ENCODE peak calls at places on chromosomes 4 and X, in eight cellular contexts. One of them, this sample, is unnamed.

GRCh38 chrX:106378616-106379015 is 210.5 kb downstream of the PWWP3B start:
- DNase-seq in AG09309: no peak
- DNase-seq in suprapubic skin: no peak
- DNase-seq in cardiac muscle cell: no peak
- DNase-seq in choroid plexus epithelial cell: no peak
- DNase-seq in heart left ventricle: no peak
- DNase-seq in foreskin fibroblast: no peak
- DNase-seq in left lung: no peak
- DNase-seq in this sample: no peak

GRCh38 chrX:9282325-9282724 is 182.5 kb upstream of the TBL1X start:
- DNase-seq in AG09309: no peak
- DNase-seq in suprapubic skin: no peak
- DNase-seq in cardiac muscle cell: no peak
- DNase-seq in choroid plexus epithelial cell: no peak
- DNase-seq in heart left ventricle: no peak
- DNase-seq in foreskin fibroblast: no peak
- DNase-seq in left lung: no peak
- DNase-seq in this sample: no peak

GRCh38 chr4:6492861-6493667 is 20.6 kb upstream of the PPP2R2C start:
- DNase-seq in AG09309: no peak
- DNase-seq in suprapubic skin: no peak
- DNase-seq in cardiac muscle cell: no peak
- DNase-seq in choroid plexus epithelial cell: no peak
- DNase-seq in heart left ventricle: no peak
- DNase-seq in foreskin fibroblast: no peak
- DNase-seq in left lung: no peak
- DNase-seq in this sample: peak

GRCh38 chr4:21697583-21697982 is 251.0 kb downstream of the KCNIP4 start:
- DNase-seq in AG09309: no peak
- DNase-seq in suprapubic skin: no peak
- DNase-seq in cardiac muscle cell: peak
- DNase-seq in choroid plexus epithelial cell: peak
- DNase-seq in heart left ventricle: no peak
- DNase-seq in foreskin fibroblast: no peak
- DNase-seq in left lung: no peak
- DNase-seq in this sample: no peak

GRCh38 chr4:99087887-99088484 is 602 bp downstream of the ADH5 start:
- DNase-seq in AG09309: peak
- DNase-seq in suprapubic skin: peak
- DNase-seq in cardiac muscle cell: peak
- DNase-seq in choroid plexus epithelial cell: peak
- DNase-seq in heart left ventricle: peak
- DNase-seq in foreskin fibroblast: peak
- DNase-seq in left lung: peak
- DNase-seq in this sample: peak

GRCh38 chrX:80138938-80139337 is 124.4 kb downstream of the TBX22 start:
- DNase-seq in AG09309: no peak
- DNase-seq in suprapubic skin: no peak
- DNase-seq in cardiac muscle cell: no peak
- DNase-seq in choroid plexus epithelial cell: no peak
- DNase-seq in heart left ventricle: no peak
- DNase-seq in foreskin fibroblast: no peak
- DNase-seq in left lung: no peak
- DNase-seq in this sample: no peak

GRCh38 chr4:67723949-67724348 is 23.0 kb upstream of the UBA6 start:
- DNase-seq in AG09309: no peak
- DNase-seq in suprapubic skin: no peak
- DNase-seq in cardiac muscle cell: no peak
- DNase-seq in choroid plexus epithelial cell: no peak
- DNase-seq in heart left ventricle: no peak
- DNase-seq in foreskin fibroblast: no peak
- DNase-seq in left lung: no peak
- DNase-seq in this sample: no peak

GRCh38 chr4:185833055-185833598 is 21.1 kb upstream of the SORBS2 start:
- DNase-seq in AG09309: no peak
- DNase-seq in suprapubic skin: no peak
- DNase-seq in cardiac muscle cell: no peak
- DNase-seq in choroid plexus epithelial cell: peak
- DNase-seq in heart left ventricle: no peak
- DNase-seq in foreskin fibroblast: no peak
- DNase-seq in left lung: no peak
- DNase-seq in this sample: no peak

GRCh38 chrX:149630681-149631292 is 805 bp downstream of the TMEM185A start:
- DNase-seq in AG09309: peak
- DNase-seq in suprapubic skin: no peak
- DNase-seq in cardiac muscle cell: no peak
- DNase-seq in choroid plexus epithelial cell: peak
- DNase-seq in heart left ventricle: no peak
- DNase-seq in foreskin fibroblast: peak
- DNase-seq in left lung: no peak
- DNase-seq in this sample: no peak

GRCh38 chr4:3199661-3200422 is 49.1 kb upstream of the MSANTD1 start:
- DNase-seq in AG09309: peak
- DNase-seq in suprapubic skin: peak
- DNase-seq in cardiac muscle cell: no peak
- DNase-seq in choroid plexus epithelial cell: no peak
- DNase-seq in heart left ventricle: no peak
- DNase-seq in foreskin fibroblast: peak
- DNase-seq in left lung: no peak
- DNase-seq in this sample: no peak

GRCh38 chr4:96194993-96195392 is 355.1 kb downstream of the PDHA2 start:
- DNase-seq in AG09309: no peak
- DNase-seq in suprapubic skin: no peak
- DNase-seq in cardiac muscle cell: no peak
- DNase-seq in choroid plexus epithelial cell: no peak
- DNase-seq in heart left ventricle: no peak
- DNase-seq in foreskin fibroblast: no peak
- DNase-seq in left lung: no peak
- DNase-seq in this sample: no peak

GRCh38 chrX:8748855-8749254 is 16.9 kb upstream of the ANOS1 start:
- DNase-seq in AG09309: no peak
- DNase-seq in suprapubic skin: no peak
- DNase-seq in cardiac muscle cell: peak
- DNase-seq in choroid plexus epithelial cell: peak
- DNase-seq in heart left ventricle: no peak
- DNase-seq in foreskin fibroblast: no peak
- DNase-seq in left lung: no peak
- DNase-seq in this sample: no peak

GRCh38 chrX:120819126-120819525 is 56.5 kb downstream of the CT47B1 start:
- DNase-seq in AG09309: no peak
- DNase-seq in suprapubic skin: no peak
- DNase-seq in cardiac muscle cell: no peak
- DNase-seq in choroid plexus epithelial cell: no peak
- DNase-seq in heart left ventricle: no peak
- DNase-seq in foreskin fibroblast: no peak
- DNase-seq in left lung: no peak
- DNase-seq in this sample: no peak

GRCh38 chr4:69714086-69714485 is 46.3 kb downstream of the SULT1B1 start:
- DNase-seq in AG09309: no peak
- DNase-seq in suprapubic skin: no peak
- DNase-seq in cardiac muscle cell: no peak
- DNase-seq in choroid plexus epithelial cell: no peak
- DNase-seq in heart left ventricle: no peak
- DNase-seq in foreskin fibroblast: no peak
- DNase-seq in left lung: no peak
- DNase-seq in this sample: no peak

GRCh38 chrX:39361736-39362135 is 560.5 kb downstream of the MID1IP1 start:
- DNase-seq in AG09309: no peak
- DNase-seq in suprapubic skin: no peak
- DNase-seq in cardiac muscle cell: no peak
- DNase-seq in choroid plexus epithelial cell: no peak
- DNase-seq in heart left ventricle: no peak
- DNase-seq in foreskin fibroblast: no peak
- DNase-seq in left lung: no peak
- DNase-seq in this sample: no peak

GRCh38 chr4:28822163-28822562 is 1898.0 kb upstream of the PCDH7 start:
- DNase-seq in AG09309: no peak
- DNase-seq in suprapubic skin: no peak
- DNase-seq in cardiac muscle cell: no peak
- DNase-seq in choroid plexus epithelial cell: no peak
- DNase-seq in heart left ventricle: no peak
- DNase-seq in foreskin fibroblast: no peak
- DNase-seq in left lung: no peak
- DNase-seq in this sample: no peak

GRCh38 chr4:88104902-88105610 is 53.4 kb downstream of the ABCG2 start:
- DNase-seq in AG09309: peak
- DNase-seq in suprapubic skin: no peak
- DNase-seq in cardiac muscle cell: no peak
- DNase-seq in choroid plexus epithelial cell: peak
- DNase-seq in heart left ventricle: no peak
- DNase-seq in foreskin fibroblast: peak
- DNase-seq in left lung: no peak
- DNase-seq in this sample: no peak

GRCh38 chrX:74179071-74179470 is 124.9 kb upstream of the ZCCHC13 start:
- DNase-seq in AG09309: peak
- DNase-seq in suprapubic skin: no peak
- DNase-seq in cardiac muscle cell: no peak
- DNase-seq in choroid plexus epithelial cell: peak
- DNase-seq in heart left ventricle: no peak
- DNase-seq in foreskin fibroblast: peak
- DNase-seq in left lung: no peak
- DNase-seq in this sample: no peak

GRCh38 chr4:132001542-132001941 is 1147.6 kb upstream of the PCDH10 start:
- DNase-seq in AG09309: no peak
- DNase-seq in suprapubic skin: no peak
- DNase-seq in cardiac muscle cell: no peak
- DNase-seq in choroid plexus epithelial cell: peak
- DNase-seq in heart left ventricle: no peak
- DNase-seq in foreskin fibroblast: peak
- DNase-seq in left lung: no peak
- DNase-seq in this sample: no peak

GRCh38 chr4:37970702-37971101 is 10.5 kb downstream of the PTTG2 start:
- DNase-seq in AG09309: no peak
- DNase-seq in suprapubic skin: peak
- DNase-seq in cardiac muscle cell: peak
- DNase-seq in choroid plexus epithelial cell: peak
- DNase-seq in heart left ventricle: peak
- DNase-seq in foreskin fibroblast: peak
- DNase-seq in left lung: peak
- DNase-seq in this sample: peak

GRCh38 chrX:34562006-34562405 is 95.1 kb downstream of the TMEM47 start:
- DNase-seq in AG09309: no peak
- DNase-seq in suprapubic skin: no peak
- DNase-seq in cardiac muscle cell: no peak
- DNase-seq in choroid plexus epithelial cell: no peak
- DNase-seq in heart left ventricle: no peak
- DNase-seq in foreskin fibroblast: no peak
- DNase-seq in left lung: no peak
- DNase-seq in this sample: no peak

GRCh38 chr4:132642196-132642817 is 506.8 kb upstream of the PCDH10 start:
- DNase-seq in AG09309: no peak
- DNase-seq in suprapubic skin: no peak
- DNase-seq in cardiac muscle cell: peak
- DNase-seq in choroid plexus epithelial cell: peak
- DNase-seq in heart left ventricle: no peak
- DNase-seq in foreskin fibroblast: no peak
- DNase-seq in left lung: no peak
- DNase-seq in this sample: no peak

GRCh38 chr4:155604718-155605601 is 61.7 kb upstream of the GUCY1A1 start:
- DNase-seq in AG09309: peak
- DNase-seq in suprapubic skin: peak
- DNase-seq in cardiac muscle cell: no peak
- DNase-seq in choroid plexus epithelial cell: peak
- DNase-seq in heart left ventricle: no peak
- DNase-seq in foreskin fibroblast: peak
- DNase-seq in left lung: peak
- DNase-seq in this sample: no peak

GRCh38 chr4:32142075-32142474 is 1421.9 kb downstream of the PCDH7 start:
- DNase-seq in AG09309: no peak
- DNase-seq in suprapubic skin: no peak
- DNase-seq in cardiac muscle cell: no peak
- DNase-seq in choroid plexus epithelial cell: no peak
- DNase-seq in heart left ventricle: no peak
- DNase-seq in foreskin fibroblast: no peak
- DNase-seq in left lung: no peak
- DNase-seq in this sample: no peak

GRCh38 chr4:82268050-82268825 is 105.6 kb downstream of the HNRNPD start:
- DNase-seq in AG09309: peak
- DNase-seq in suprapubic skin: no peak
- DNase-seq in cardiac muscle cell: peak
- DNase-seq in choroid plexus epithelial cell: peak
- DNase-seq in heart left ventricle: peak
- DNase-seq in foreskin fibroblast: peak
- DNase-seq in left lung: peak
- DNase-seq in this sample: no peak
- TF ChIP-seq CTCF in AG09309: peak
- TF ChIP-seq CTCF in suprapubic skin: peak
- TF ChIP-seq CTCF in cardiac muscle cell: peak
- TF ChIP-seq CTCF in choroid plexus epithelial cell: peak
- TF ChIP-seq CTCF in heart left ventricle: peak
- TF ChIP-seq CTCF in foreskin fibroblast: peak
- TF ChIP-seq CTCF in left lung: peak
- TF ChIP-seq CTCF in this sample: peak

GRCh38 chr4:81565137-81565870 is 93.6 kb upstream of the RASGEF1B start:
- DNase-seq in AG09309: no peak
- DNase-seq in suprapubic skin: peak
- DNase-seq in cardiac muscle cell: peak
- DNase-seq in choroid plexus epithelial cell: peak
- DNase-seq in heart left ventricle: peak
- DNase-seq in foreskin fibroblast: peak
- DNase-seq in left lung: peak
- DNase-seq in this sample: peak
- H3K4me3 ChIP-seq in AG09309: no peak
- H3K4me3 ChIP-seq in suprapubic skin: peak
- H3K4me3 ChIP-seq in cardiac muscle cell: no peak
- H3K4me3 ChIP-seq in choroid plexus epithelial cell: peak
- H3K4me3 ChIP-seq in heart left ventricle: peak
- H3K4me3 ChIP-seq in foreskin fibroblast: no peak
- H3K4me3 ChIP-seq in left lung: no peak
- H3K4me3 ChIP-seq in this sample: no peak

GRCh38 chr4:126583509-126583908 is 1049.2 kb upstream of the INTU start:
- DNase-seq in AG09309: no peak
- DNase-seq in suprapubic skin: no peak
- DNase-seq in cardiac muscle cell: peak
- DNase-seq in choroid plexus epithelial cell: peak
- DNase-seq in heart left ventricle: no peak
- DNase-seq in foreskin fibroblast: peak
- DNase-seq in left lung: no peak
- DNase-seq in this sample: no peak

DNA sequence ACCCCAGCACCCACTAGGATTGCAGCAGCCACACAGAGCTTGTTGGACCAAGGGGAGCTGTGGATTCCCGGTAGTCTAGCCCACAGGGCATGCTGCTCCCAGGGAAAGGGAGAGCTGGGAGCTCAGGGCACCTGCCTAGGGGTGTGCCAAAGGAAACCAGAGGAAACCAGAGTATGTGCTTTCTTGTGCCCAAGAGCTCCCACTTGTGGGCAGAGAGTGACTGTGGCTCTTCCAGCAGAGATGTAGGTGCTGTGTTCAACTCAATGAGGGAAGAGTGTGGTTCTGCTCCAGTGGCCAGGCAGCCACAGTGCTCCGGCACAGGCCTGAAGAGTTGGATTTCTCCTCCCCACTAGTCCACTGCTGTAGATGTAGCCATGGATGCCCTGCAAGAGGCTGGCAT is 1050.0 kb upstream of the INTU start:
- DNase-seq in AG09309: no peak
- DNase-seq in suprapubic skin: no peak
- DNase-seq in cardiac muscle cell: no peak
- DNase-seq in choroid plexus epithelial cell: peak
- DNase-seq in heart left ventricle: no peak
- DNase-seq in foreskin fibroblast: no peak
- DNase-seq in left lung: no peak
- DNase-seq in this sample: no peak
- TF ChIP-seq CTCF in AG09309: peak
- TF ChIP-seq CTCF in suprapubic skin: no peak
- TF ChIP-seq CTCF in cardiac muscle cell: peak
- TF ChIP-seq CTCF in choroid plexus epithelial cell: peak
- TF ChIP-seq CTCF in heart left ventricle: no peak
- TF ChIP-seq CTCF in foreskin fibroblast: peak
- TF ChIP-seq CTCF in left lung: no peak
- TF ChIP-seq CTCF in this sample: no peak

GRCh38 chr4:168877779-168878491 is 132.1 kb downstream of the CBR4 start:
- DNase-seq in AG09309: no peak
- DNase-seq in suprapubic skin: peak
- DNase-seq in cardiac muscle cell: no peak
- DNase-seq in choroid plexus epithelial cell: no peak
- DNase-seq in heart left ventricle: peak
- DNase-seq in foreskin fibroblast: no peak
- DNase-seq in left lung: peak
- DNase-seq in this sample: no peak
- H3K4me3 ChIP-seq in AG09309: no peak
- H3K4me3 ChIP-seq in suprapubic skin: peak
- H3K4me3 ChIP-seq in cardiac muscle cell: no peak
- H3K4me3 ChIP-seq in choroid plexus epithelial cell: peak
- H3K4me3 ChIP-seq in heart left ventricle: peak
- H3K4me3 ChIP-seq in foreskin fibroblast: peak
- H3K4me3 ChIP-seq in left lung: peak
- H3K4me3 ChIP-seq in this sample: peak